ENCODE peak calls at places on chromosomes 12 and 14, in four cellular contexts. V is colonic mucosa; F is activated CD8-positive, alpha-beta T cell treated with anti-CD3 and anti-CD28 coated beads for 36 hours; Z is Panc1. C is an unnamed sample.

GRCh38 chr12:130633771-130634170 is 82.3 kb downstream of the RIMBP2 start:
- DNase-seq in F (no peak), V (peak), Z (no peak), C (no peak)

GRCh38 chr12:52260351-52261210 is 13.9 kb upstream of the KRT86 start:
- DNase-seq in F (no peak), V (no peak), Z (no peak), C (no peak)

GRCh38 chr12:12278899-12279298 is 12.1 kb upstream of the LRP6 start:
- DNase-seq in F (no peak), Z (no peak), V (no peak), C (no peak)

GRCh38 chr12:106600503-106600902 is 17.7 kb downstream of the RFX4 start:
- DNase-seq in F (no peak), V (no peak), Z (no peak), C (no peak)

GRCh38 chr14:101177301-101178055 is 274.0 kb upstream of the RTL1 start:
- DNase-seq in Z (no peak), V (no peak), F (no peak), C (no peak)

GRCh38 chr12:106369624-106370346 is 12.2 kb downstream of the POLR3B start:
- DNase-seq in F (no peak), Z (no peak), V (no peak), C (no peak)

GRCh38 chr14:95064256-95064655 is 93.1 kb downstream of the DICER1 start:
- DNase-seq in F (no peak), V (no peak), Z (no peak), C (no peak)

GRCh38 chr12:93025145-93026103 is 96.3 kb upstream of the EEA1 start:
- DNase-seq in Z (peak), V (no peak), F (no peak), C (no peak)

GRCh38 chr12:107684990-107685359 is 624 bp upstream of the PWP1 start:
- DNase-seq in Z (no peak), V (peak), F (peak), C (no peak)

DNA sequence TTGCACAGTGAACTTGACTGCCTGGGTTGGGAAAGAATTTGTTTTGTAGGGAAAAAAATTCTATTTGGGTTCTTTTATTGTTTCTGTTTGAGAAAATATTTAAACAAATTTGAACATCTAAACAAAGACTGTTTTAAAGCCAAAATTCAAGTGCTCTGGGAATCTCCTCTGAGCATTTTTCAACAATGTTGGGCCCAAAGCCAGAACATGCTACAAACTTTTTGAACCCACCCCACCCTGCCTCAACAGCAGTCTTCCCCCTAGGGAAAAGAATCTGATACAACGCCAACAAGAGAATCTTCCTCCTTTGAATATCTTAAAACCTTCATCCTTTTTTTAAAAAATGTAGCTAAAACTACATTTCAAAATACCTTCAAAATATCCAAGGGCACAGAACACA is 20.3 kb upstream of the NID2 start:
- DNase-seq in V (no peak), Z (no peak), F (no peak), C (no peak)
- TF ChIP-seq CTCF in V (no peak), Z (no peak), F (no peak), C (no peak)

DNA sequence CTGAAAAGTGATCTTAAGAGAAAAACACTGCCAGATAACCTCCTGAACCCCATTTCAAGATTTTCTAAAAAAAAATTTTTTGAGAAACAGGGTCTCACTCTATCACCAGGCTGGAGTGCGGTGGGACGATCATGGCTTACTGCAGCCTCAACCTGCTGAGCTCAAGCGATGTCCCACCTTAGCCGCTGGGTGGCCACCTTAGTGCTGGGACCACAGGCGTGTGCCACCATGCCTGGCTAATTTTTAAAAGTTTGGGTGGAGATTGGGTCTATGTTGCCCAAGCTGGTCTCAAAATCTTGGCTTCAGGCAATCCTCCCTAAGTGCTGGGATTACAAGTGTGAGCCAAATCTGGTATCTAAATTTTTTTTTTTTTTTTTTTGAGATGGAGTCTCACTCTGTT is 3.4 kb downstream of the PNMA1 start:
- DNase-seq in F (no peak), V (no peak), Z (no peak), C (no peak)
- TF ChIP-seq CTCF in F (no peak), V (no peak), Z (no peak), C (no peak)

GRCh38 chr12:91180162-91180561 is 2.5 kb downstream of the DCN start:
- DNase-seq in V (no peak), Z (no peak), F (no peak), C (no peak)

GRCh38 chr12:91179315-91179714 is 3.3 kb downstream of the DCN start:
- DNase-seq in Z (no peak), F (no peak), V (no peak), C (no peak)

GRCh38 chr12:91177380-91177779 is 5.2 kb downstream of the DCN start:
- DNase-seq in Z (no peak), F (no peak), V (no peak), C (no peak)

GRCh38 chr12:91178801-91179200 is 3.8 kb downstream of the DCN start:
- DNase-seq in V (no peak), F (no peak), Z (no peak), C (no peak)

GRCh38 chr12:91178139-91178561 is 4.5 kb downstream of the DCN start:
- DNase-seq in Z (peak), F (no peak), V (no peak), C (no peak)
- TF ChIP-seq CTCF in Z (peak), F (peak), V (peak), C (peak)

DNA sequence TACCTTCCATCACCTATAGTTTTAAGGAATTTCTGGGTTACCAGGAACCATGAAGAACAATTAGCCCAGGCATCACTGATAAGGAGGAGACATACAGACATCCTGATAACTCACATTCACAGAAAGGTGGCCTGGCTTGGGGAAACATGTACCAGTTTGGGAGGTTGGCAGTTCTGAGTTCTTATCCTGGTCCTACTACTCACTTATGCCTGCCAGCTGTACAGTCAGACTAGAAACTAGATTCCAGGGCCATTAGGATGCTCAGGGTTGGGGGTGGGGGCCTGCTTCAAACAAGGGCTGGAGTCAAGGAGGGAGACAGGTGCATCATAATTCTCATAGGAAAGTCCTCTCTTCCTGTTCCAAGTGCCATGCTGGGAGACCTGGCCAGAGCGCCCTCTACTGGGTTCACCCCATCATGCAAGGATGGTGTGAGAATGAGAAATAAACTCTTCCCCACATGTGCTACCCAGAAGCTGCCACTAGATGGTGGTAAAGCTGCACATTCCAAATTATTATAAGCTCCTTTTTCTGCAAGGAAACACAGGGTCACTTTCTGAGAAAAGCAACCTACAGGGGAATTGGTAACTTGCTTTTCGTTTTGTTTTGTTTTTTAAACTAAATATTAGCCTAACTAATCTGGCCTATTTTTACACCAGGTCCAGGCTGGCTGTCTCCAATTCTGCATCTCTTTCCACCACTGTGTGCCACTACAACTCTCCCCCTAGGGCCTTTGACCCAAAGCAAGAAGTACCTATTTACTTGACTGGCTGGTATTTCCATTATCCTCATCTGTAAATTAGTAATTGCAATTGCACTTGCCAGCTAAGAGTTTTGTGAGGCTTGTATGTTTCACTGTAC is 14.5 kb downstream of the OAS2 start:
- DNase-seq in Z (peak), V (peak), F (peak), C (no peak)
- TF ChIP-seq CTCF in Z (peak), V (peak), F (peak), C (peak)

GRCh38 chr12:75087656-75088055 is 122.0 kb downstream of the KCNC2 start:
- DNase-seq in V (no peak), Z (no peak), F (no peak), C (no peak)
- TF ChIP-seq CTCF in V (no peak), Z (peak), F (no peak), C (no peak)

DNA sequence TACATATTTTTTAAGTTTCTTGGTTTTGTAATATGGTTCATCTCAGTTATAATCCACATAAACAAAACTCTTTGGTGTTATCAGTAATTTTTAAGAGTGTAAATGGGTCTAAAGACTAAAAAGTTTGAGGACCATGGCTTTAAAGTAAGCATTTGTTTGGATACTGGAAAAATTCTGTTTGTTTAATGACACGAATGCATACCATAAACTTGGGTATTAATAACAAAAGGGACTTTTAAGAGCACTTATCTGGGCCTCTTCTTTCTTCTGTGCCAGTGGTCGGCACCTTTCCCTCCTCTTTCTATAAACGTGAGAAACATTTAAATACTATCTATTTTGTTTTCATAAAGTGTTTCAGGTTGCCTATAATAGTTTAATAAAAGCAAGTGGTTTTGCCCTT is 47.4 kb downstream of the SAMD4A start:
- DNase-seq in Z (no peak), F (no peak), V (no peak), C (no peak)
- TF ChIP-seq CTCF in Z (no peak), F (no peak), V (no peak), C (no peak)

DNA sequence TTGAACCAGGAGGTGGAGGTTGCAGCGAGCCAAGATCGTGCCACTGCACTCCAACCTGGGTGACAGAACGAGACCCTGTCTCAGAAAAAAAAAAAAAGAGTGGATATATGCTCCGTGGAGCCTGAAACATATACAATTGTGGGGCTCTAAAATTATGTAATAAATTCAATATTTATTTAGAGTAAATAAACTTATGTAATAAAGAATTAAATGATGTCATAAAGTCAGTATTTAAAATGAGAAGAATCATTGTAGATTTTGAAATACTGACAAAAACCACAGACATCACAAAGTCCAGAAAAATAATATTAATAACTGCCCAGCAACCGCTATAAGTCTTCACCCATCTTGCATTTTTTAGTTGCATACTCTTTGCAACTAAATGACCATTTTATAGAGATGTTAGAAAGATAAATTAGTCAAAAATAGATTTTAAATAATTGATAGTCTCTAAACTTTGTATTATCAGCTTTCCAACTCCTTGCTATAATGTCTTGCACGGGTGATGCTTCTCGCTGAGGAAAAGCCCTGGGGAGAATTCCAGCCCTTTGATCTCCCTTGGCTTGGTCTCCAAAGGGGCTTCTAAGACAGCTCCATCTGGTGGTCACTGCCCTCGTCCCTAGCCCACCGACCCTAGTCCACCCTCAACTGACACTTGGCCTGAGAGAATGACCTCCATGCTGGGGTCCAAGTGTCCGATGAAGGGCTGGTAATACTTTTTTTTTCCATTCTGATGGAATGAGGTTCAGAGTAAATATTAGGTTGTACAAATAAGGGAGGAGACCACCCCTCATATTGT is 7.9 kb upstream of the TMBIM6 start:
- DNase-seq in Z (no peak), F (no peak), V (no peak), C (no peak)
- TF ChIP-seq CTCF in Z (no peak), F (no peak), V (no peak), C (no peak)

GRCh38 chr12:16358896-16359295 is 11.5 kb downstream of the MGST1 start:
- DNase-seq in V (no peak), Z (no peak), F (no peak), C (no peak)

GRCh38 chr12:16362550-16362949 is 15.1 kb downstream of the MGST1 start:
- DNase-seq in F (no peak), V (no peak), Z (no peak), C (no peak)

GRCh38 chr12:16361142-16361783 is 13.8 kb downstream of the MGST1 start:
- DNase-seq in F (no peak), V (peak), Z (no peak), C (no peak)

DNA sequence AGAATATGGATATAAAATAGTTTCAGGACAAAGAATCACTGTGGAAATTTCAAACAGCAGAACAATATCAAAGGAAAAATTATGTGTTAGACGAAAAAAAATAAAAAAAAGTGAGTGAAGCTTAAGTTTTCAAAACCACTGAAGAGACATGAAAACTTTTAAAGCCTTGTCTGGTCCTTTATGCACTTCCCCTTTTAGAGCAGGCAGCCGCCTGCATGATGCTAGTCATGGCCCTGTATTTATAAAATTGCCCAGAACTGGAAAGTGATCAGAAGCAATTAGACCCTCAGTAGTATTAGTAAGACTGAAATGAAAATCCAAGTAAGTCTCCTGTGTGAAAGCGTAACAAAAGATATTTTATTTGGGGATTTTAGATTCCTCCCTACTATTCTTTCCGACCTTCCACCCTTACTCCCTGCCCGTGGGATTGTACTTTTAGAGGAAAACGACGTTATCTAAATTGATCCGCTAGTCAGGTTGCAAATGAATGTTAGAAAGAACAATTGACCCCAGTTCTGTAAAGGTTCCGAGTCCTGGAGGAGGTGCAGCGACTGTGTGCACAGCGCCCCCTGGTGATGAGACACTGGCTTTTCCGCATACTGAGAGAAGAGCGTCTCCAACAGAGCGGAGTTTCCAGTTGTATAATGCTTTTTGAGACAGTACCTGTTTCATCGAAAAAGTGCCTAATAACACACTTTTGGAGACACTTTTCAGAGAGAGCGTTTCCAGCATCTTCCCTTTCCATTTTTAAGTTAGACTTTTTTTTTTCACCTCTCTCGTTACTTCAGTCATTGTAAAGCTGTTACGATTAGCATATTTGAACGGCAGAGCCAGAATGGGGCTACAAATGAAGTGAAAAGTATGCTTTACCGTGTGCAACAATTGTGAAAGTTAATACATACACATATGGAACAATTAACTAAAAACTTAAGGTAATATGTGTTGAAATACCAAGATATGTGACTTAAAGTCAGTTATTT is 12.4 kb downstream of the MGST1 start:
- DNase-seq in Z (no peak), F (peak), V (peak), C (peak)
- TF ChIP-seq CTCF in Z (peak), F (peak), V (peak), C (peak)

C was measured in mesothelial cell of epicardium.